ENCODE peak calls at places on chromosomes 5 and 9, in four cellular contexts. One of them, this sample, is unnamed.
A peak's percentile ranks its signal among the peaks of the same experiment; 100 is the strongest.

GRCh38 chr9:108779506-108779905 is 76.3 kb downstream of the ACTL7B start:
- DNase-seq in fibroblast of pulmonary artery: no peak
- DNase-seq in uterus: no peak
- DNase-seq in ovary: no peak
- DNase-seq in this sample: no peak

GRCh38 chr5:127595484-127596368 is 53.2 kb upstream of the CTXN3 start:
- DNase-seq in fibroblast of pulmonary artery: no peak
- DNase-seq in uterus: no peak
- DNase-seq in ovary: no peak
- DNase-seq in this sample: no peak

GRCh38 chr5:73841641-73842040 is 215.6 kb downstream of the ARHGEF28 start:
- DNase-seq in fibroblast of pulmonary artery: no peak
- DNase-seq in uterus: no peak
- DNase-seq in ovary: no peak
- DNase-seq in this sample: no peak

GRCh38 chr5:66413931-66414330 is 182.3 kb upstream of the MAST4 start:
- DNase-seq in fibroblast of pulmonary artery: no peak
- DNase-seq in uterus: no peak
- DNase-seq in ovary: no peak
- DNase-seq in this sample: no peak

GRCh38 chr5:175902013-175902412 is 30.6 kb downstream of the CPLX2 start:
- DNase-seq in fibroblast of pulmonary artery: no peak
- DNase-seq in uterus: no peak
- DNase-seq in ovary: no peak
- DNase-seq in this sample: no peak

GRCh38 chr5:121967187-121967586 is 5.4 kb downstream of the SRFBP1 start:
- DNase-seq in fibroblast of pulmonary artery: peak; percentile 76
- DNase-seq in uterus: no peak
- DNase-seq in ovary: no peak
- DNase-seq in this sample: peak; percentile 62

GRCh38 chr5:13511442-13511841 is 433.0 kb downstream of the DNAH5 start:
- DNase-seq in fibroblast of pulmonary artery: no peak
- DNase-seq in uterus: no peak
- DNase-seq in ovary: no peak
- DNase-seq in this sample: no peak

GRCh38 chr5:136228358-136228757 is 35.4 kb upstream of the SMIM32 start:
- DNase-seq in fibroblast of pulmonary artery: no peak
- DNase-seq in uterus: no peak
- DNase-seq in ovary: no peak
- DNase-seq in this sample: no peak

GRCh38 chr5:175805256-175806011 is 65.9 kb upstream of the CPLX2 start:
- DNase-seq in fibroblast of pulmonary artery: no peak
- DNase-seq in uterus: no peak
- DNase-seq in ovary: no peak
- DNase-seq in this sample: no peak

GRCh38 chr9:96554801-96555566 is 64.7 kb downstream of the CDC14B start:
- DNase-seq in fibroblast of pulmonary artery: peak; percentile 38
- DNase-seq in uterus: no peak
- DNase-seq in ovary: no peak
- DNase-seq in this sample: peak; percentile 83

GRCh38 chr5:40093550-40093949 is 586.2 kb upstream of the PTGER4 start:
- DNase-seq in fibroblast of pulmonary artery: no peak
- DNase-seq in uterus: no peak
- DNase-seq in ovary: no peak
- DNase-seq in this sample: no peak

GRCh38 chr9:127225747-127226646 is 38.6 kb upstream of the GARNL3 start:
- DNase-seq in fibroblast of pulmonary artery: no peak
- DNase-seq in uterus: peak; percentile 40
- DNase-seq in ovary: peak; percentile 53
- DNase-seq in this sample: peak; percentile 48

GRCh38 chr9:130627896-130628792 is 36.2 kb upstream of the PRDM12 start:
- DNase-seq in fibroblast of pulmonary artery: no peak
- DNase-seq in uterus: no peak
- DNase-seq in ovary: no peak
- DNase-seq in this sample: no peak

GRCh38 chr5:139651502-139651862 is 3.3 kb downstream of the CXXC5 start:
- DNase-seq in fibroblast of pulmonary artery: no peak
- DNase-seq in uterus: no peak
- DNase-seq in ovary: no peak
- DNase-seq in this sample: peak; percentile 46

GRCh38 chr9:130372057-130372456 is 72.7 kb upstream of the ASS1 start:
- DNase-seq in fibroblast of pulmonary artery: no peak
- DNase-seq in uterus: no peak
- DNase-seq in ovary: no peak
- DNase-seq in this sample: no peak

GRCh38 chr5:147995846-147996245 is 67.9 kb upstream of the SPINK5 start:
- DNase-seq in fibroblast of pulmonary artery: no peak
- DNase-seq in uterus: no peak
- DNase-seq in ovary: no peak
- DNase-seq in this sample: no peak

GRCh38 chr5:79742549-79743136 is 53.0 kb downstream of the CMYA5 start:
- DNase-seq in fibroblast of pulmonary artery: no peak
- DNase-seq in uterus: no peak
- DNase-seq in ovary: no peak
- DNase-seq in this sample: no peak

GRCh38 chr5:40480392-40480791 is 199.3 kb upstream of the PTGER4 start:
- DNase-seq in fibroblast of pulmonary artery: no peak
- DNase-seq in uterus: no peak
- DNase-seq in ovary: no peak
- DNase-seq in this sample: no peak

GRCh38 chr9:123002754-123003153 is 30.7 kb upstream of the GPR21 start:
- DNase-seq in fibroblast of pulmonary artery: peak; percentile 91
- DNase-seq in uterus: no peak
- DNase-seq in ovary: no peak
- DNase-seq in this sample: no peak

GRCh38 chr5:168881427-168882149 is 302.4 kb upstream of the PANK3 start:
- DNase-seq in fibroblast of pulmonary artery: no peak
- DNase-seq in uterus: no peak
- DNase-seq in ovary: no peak
- DNase-seq in this sample: no peak

GRCh38 chr5:100760700-100761099 is 142.4 kb downstream of the ST8SIA4 start:
- DNase-seq in fibroblast of pulmonary artery: no peak
- DNase-seq in uterus: no peak
- DNase-seq in ovary: no peak
- DNase-seq in this sample: no peak

GRCh38 chr9:131403493-131403773 is 9.5 kb downstream of the PRRC2B start:
- DNase-seq in fibroblast of pulmonary artery: no peak
- DNase-seq in uterus: no peak
- DNase-seq in ovary: no peak
- DNase-seq in this sample: no peak

GRCh38 chr5:8068078-8068477 is 199.1 kb downstream of the MTRR start:
- DNase-seq in fibroblast of pulmonary artery: no peak
- DNase-seq in uterus: no peak
- DNase-seq in ovary: no peak
- DNase-seq in this sample: no peak
- H3K4me3 ChIP-seq in fibroblast of pulmonary artery: no peak overlapping the region
- H3K4me3 ChIP-seq in uterus: no peak overlapping the region
- H3K4me3 ChIP-seq in ovary: no peak overlapping the region
- H3K4me3 ChIP-seq in this sample: no peak overlapping the region

GRCh38 chr5:108344103-108344822 is 37.6 kb downstream of the FBXL17 start:
- DNase-seq in fibroblast of pulmonary artery: no peak
- DNase-seq in uterus: no peak
- DNase-seq in ovary: no peak
- DNase-seq in this sample: no peak

GRCh38 chr5:108341866-108342265 is 40.0 kb downstream of the FBXL17 start:
- DNase-seq in fibroblast of pulmonary artery: no peak
- DNase-seq in uterus: no peak
- DNase-seq in ovary: no peak
- DNase-seq in this sample: no peak

GRCh38 chr5:108340131-108340530 is 41.8 kb downstream of the FBXL17 start:
- DNase-seq in fibroblast of pulmonary artery: no peak
- DNase-seq in uterus: no peak
- DNase-seq in ovary: no peak
- DNase-seq in this sample: no peak

DNA sequence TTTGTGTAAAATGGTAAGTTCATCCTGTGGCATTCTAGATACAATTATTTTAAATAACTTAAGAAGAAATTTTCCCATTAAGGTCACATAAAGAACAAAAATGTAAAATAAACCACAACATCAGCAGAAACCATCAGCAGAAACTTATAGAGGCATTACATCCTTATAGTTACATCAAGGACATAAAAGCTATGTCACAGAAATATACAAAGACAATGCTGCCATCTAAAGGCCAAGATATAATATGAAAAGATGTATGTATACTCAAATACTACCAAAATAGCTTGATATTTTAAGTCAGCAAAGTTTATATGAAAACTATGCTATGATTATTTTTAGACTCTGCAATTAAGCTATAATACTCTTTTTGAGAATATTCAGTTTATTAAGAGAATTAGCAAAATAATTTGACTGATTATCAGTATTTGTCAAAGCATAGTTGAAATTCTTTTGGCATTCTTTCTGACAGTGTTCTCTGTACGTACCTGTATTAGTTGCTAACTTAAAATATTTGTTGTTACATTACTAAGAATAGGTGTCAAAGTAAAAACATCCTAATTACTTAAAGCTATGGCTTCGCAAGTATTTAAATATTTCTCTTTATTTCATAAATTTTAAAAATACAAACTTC is 36.2 kb downstream of the FBXL17 start:
- DNase-seq in fibroblast of pulmonary artery: peak; percentile 76
- DNase-seq in uterus: no peak
- DNase-seq in ovary: no peak
- DNase-seq in this sample: peak; percentile 62
- TF ChIP-seq CTCF in fibroblast of pulmonary artery: peak; percentile 30
- TF ChIP-seq CTCF in uterus: peak; percentile 34
- TF ChIP-seq CTCF in ovary: no peak
- TF ChIP-seq CTCF in this sample: peak; percentile 41

GRCh38 chr9:121498487-121499176 is 1.0 kb downstream of the GGTA1 start:
- DNase-seq in fibroblast of pulmonary artery: peak; percentile 67
- DNase-seq in uterus: peak; percentile 46
- DNase-seq in ovary: peak; percentile 35
- DNase-seq in this sample: peak; percentile 49

GRCh38 chr9:121499427-121500164 is at the start of gene GGTA1:
- DNase-seq in fibroblast of pulmonary artery: peak; percentile 71
- DNase-seq in uterus: peak; percentile 48
- DNase-seq in ovary: peak; percentile 58
- DNase-seq in this sample: peak; percentile 39

GRCh38 chr9:121499177-121499426 is 542 bp downstream of the GGTA1 start:
- DNase-seq in fibroblast of pulmonary artery: no peak
- DNase-seq in uterus: no peak
- DNase-seq in ovary: no peak
- DNase-seq in this sample: no peak

GRCh38 chr9:121500165-121500478 is 478 bp upstream of the GGTA1 start:
- DNase-seq in fibroblast of pulmonary artery: no peak
- DNase-seq in uterus: no peak
- DNase-seq in ovary: no peak
- DNase-seq in this sample: no peak

GRCh38 chr9:121498150-121498486 is 1.5 kb downstream of the GGTA1 start:
- DNase-seq in fibroblast of pulmonary artery: peak; percentile 81
- DNase-seq in uterus: peak; percentile 59
- DNase-seq in ovary: peak; percentile 23
- DNase-seq in this sample: peak; percentile 74
- H3K4me3 ChIP-seq in fibroblast of pulmonary artery: no peak overlapping the region
- H3K4me3 ChIP-seq in uterus: peak overlapping the region; percentile 44
- H3K4me3 ChIP-seq in ovary: peak overlapping the region; percentile 48
- H3K4me3 ChIP-seq in this sample: no peak overlapping the region

GRCh38 chr9:21848615-21849014 is 46.2 kb downstream of the MTAP start:
- DNase-seq in fibroblast of pulmonary artery: no peak
- DNase-seq in uterus: no peak
- DNase-seq in ovary: no peak
- DNase-seq in this sample: no peak
- TF ChIP-seq CTCF in fibroblast of pulmonary artery: no peak
- TF ChIP-seq CTCF in uterus: no peak
- TF ChIP-seq CTCF in ovary: no peak
- TF ChIP-seq CTCF in this sample: no peak

DNA sequence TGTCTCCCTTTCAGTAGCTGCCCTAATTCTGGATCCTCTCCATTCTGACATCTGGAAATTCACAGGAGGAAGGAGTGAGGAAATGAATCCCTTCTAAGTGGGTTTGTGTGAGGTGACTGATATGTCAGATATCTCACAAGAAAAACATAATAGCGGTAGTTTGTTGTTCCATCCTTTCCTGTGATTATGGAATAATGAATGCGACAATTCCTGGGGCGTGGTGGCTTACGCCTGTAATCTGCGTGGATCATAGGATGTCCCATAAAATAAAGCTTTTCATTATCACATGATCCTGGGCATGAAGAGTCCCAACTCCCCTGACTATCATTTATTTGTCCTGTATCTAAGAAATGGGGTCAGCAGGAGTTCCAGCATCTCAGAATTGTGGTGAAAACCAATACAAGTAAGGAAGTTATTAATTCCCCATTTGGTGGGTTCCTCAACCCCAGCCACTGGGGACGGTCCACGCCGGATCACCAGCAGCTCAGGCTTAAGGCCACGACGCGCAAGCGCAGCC is 375 bp upstream of the C5orf24 start:
- DNase-seq in fibroblast of pulmonary artery: peak; percentile 13
- DNase-seq in uterus: no peak
- DNase-seq in ovary: no peak
- DNase-seq in this sample: peak; percentile 60
- H3K4me3 ChIP-seq in fibroblast of pulmonary artery: peak overlapping the region; percentile 92
- H3K4me3 ChIP-seq in uterus: peak overlapping the region; percentile 82
- H3K4me3 ChIP-seq in ovary: peak overlapping the region; percentile 91
- H3K4me3 ChIP-seq in this sample: peak overlapping the region; percentile 31

DNA sequence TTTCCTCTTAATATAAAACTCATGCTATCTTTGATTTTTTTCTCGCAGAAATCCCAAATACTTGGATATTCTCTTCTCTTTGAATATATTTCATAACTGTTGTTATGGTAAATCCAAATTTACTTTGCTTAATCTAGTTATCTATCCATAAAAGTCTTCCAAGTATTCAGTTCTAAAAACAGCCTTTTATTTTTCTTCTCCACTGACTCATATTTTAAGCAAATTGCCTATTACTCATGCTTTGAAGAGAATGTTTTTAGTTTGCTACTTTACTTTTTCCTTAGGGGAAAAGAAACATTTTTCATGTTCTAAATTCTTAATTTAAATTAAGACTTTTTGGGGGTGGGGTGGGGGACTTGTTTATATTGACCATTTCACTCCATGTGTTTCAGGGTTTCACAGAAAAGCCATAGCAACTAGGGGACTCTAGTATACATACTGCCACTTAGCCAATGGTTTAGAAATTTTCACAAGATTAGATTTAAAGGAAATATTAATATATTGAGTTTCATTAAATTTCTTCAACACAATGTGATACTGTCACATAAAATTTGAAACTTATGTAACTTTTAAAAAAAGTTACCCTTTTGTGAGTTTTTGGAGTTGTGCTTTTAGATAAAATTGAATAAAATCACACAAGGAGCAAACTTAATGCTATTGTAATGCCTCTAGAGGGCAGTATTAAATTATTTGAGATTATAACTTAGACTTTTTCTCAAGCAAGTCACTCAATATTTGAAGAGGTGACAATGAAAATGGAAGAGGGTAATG is 545.8 kb upstream of the ARRDC3 start:
- DNase-seq in fibroblast of pulmonary artery: peak; percentile 32
- DNase-seq in uterus: no peak
- DNase-seq in ovary: no peak
- DNase-seq in this sample: peak; percentile 39
- TF ChIP-seq CTCF in fibroblast of pulmonary artery: peak; percentile 55
- TF ChIP-seq CTCF in uterus: peak; percentile 27
- TF ChIP-seq CTCF in ovary: no peak
- TF ChIP-seq CTCF in this sample: peak; percentile 46